ENCODE peak calls at places on chromosomes 3 and 15, in seven cellular contexts. G is T follicular helper cell, E is HL-60, V is iris pigment epithelial cell, X is GM10248, R is T-helper 1 cell, J is HCT116. Y is an unnamed sample.

GRCh38 chr3:41863024-41863423 is 98.9 kb downstream of the ULK4 start:
- DNase-seq in X (no peak), R (no peak), G (no peak), E (peak; percentile 13), V (no peak), J (peak; percentile 6), Y (no peak)

GRCh38 chr15:91124155-91124554 is 24.1 kb downstream of the SV2B start:
- DNase-seq in R (no peak), E (no peak), V (no peak), J (no peak), X (no peak), G (no peak), Y (no peak)

GRCh38 chr3:27483117-27484001 is 825 bp downstream of the SLC4A7 start:
- DNase-seq in X (peak; percentile 41), R (peak; percentile 4), G (peak; percentile 12), E (peak; percentile 74), J (no peak), V (peak; percentile 86), Y (peak; percentile 20)

GRCh38 chr3:30368978-30369377 is 237.4 kb upstream of the TGFBR2 start:
- DNase-seq in R (no peak), V (peak; percentile 72), G (no peak), E (no peak), J (no peak), X (no peak), Y (no peak)

GRCh38 chr3:63556401-63556800 is 96.1 kb upstream of the SNTN start:
- DNase-seq in J (no peak), R (no peak), E (no peak), G (no peak), V (no peak), X (no peak), Y (no peak)

GRCh38 chr3:25469609-25470008 is 41.5 kb downstream of the RARB start:
- DNase-seq in G (no peak), V (no peak), E (no peak), X (no peak), J (no peak), R (no peak), Y (no peak)

GRCh38 chr15:57085267-57085666 is 166.8 kb downstream of the TCF12 start:
- DNase-seq in X (no peak), G (no peak), J (no peak), R (no peak), E (no peak), V (no peak), Y (no peak)

GRCh38 chr3:197753263-197753662 is 3.6 kb downstream of the FYTTD1 start:
- DNase-seq in V (no peak), R (no peak), X (no peak), J (no peak), G (no peak), E (no peak), Y (no peak)

GRCh38 chr3:66110840-66111239 is 72.1 kb upstream of the MAGI1 start:
- DNase-seq in E (no peak), G (no peak), V (peak; percentile 63), X (no peak), J (no peak), R (no peak), Y (no peak)

GRCh38 chr15:96783746-96784145 is 453.2 kb downstream of the NR2F2 start:
- DNase-seq in G (no peak), V (no peak), J (no peak), X (no peak), E (no peak), R (no peak), Y (no peak)

Y was measured in frontal cortex.